ENCODE peak calls at places on chromosome 17, in five cellular contexts. N is heart left ventricle, R is neural progenitor cell, H is adipocyte, G is trophoblast cell. W is an unnamed sample. For H3K36me3 and H3K9me3, the result is how much of the 10 kb centered on the place peaks cover.

GRCh38 chr17:32494621-32495346 is 8.0 kb downstream of the CDK5R1 start:
- DNase-seq in G (no peak), H (no peak), N (no peak), R (no peak), W (peak)

GRCh38 chr17:13597723-13598347 is 3.9 kb downstream of the HS3ST3A1 start:
- DNase-seq in H (peak), G (peak), R (peak), N (peak), W (no peak)

GRCh38 chr17:41894791-41895331 is 23.9 kb downstream of the ACLY start:
- DNase-seq in N (no peak), G (peak), R (no peak), H (peak), W (peak)

GRCh38 chr17:67049025-67049739 is 4.8 kb downstream of the CACNG1 start:
- DNase-seq in G (no peak), H (no peak), N (no peak), R (no peak), W (no peak)

GRCh38 chr17:14760719-14761425 is 460.0 kb downstream of the HS3ST3B1 start:
- DNase-seq in N (no peak), R (no peak), G (peak), H (no peak), W (no peak)

GRCh38 chr17:61401280-61402072 is 1.8 kb downstream of the TBX2 start:
- DNase-seq in R (peak), H (peak), N (no peak), G (no peak), W (peak)

GRCh38 chr17:72591500-72592241 is 470.9 kb downstream of the SOX9 start:
- DNase-seq in G (no peak), R (peak), N (no peak), H (peak), W (peak)

GRCh38 chr17:1060991-1061390 is 64.1 kb downstream of the TIMM22 start:
- DNase-seq in N (peak), H (peak), G (peak), R (no peak), W (peak)

GRCh38 chr17:51764387-51764971 is 394.0 kb downstream of the CA10 start:
- DNase-seq in G (peak), H (peak), R (peak), N (peak), W (peak)

GRCh38 chr17:18248300-18248731 is 10.2 kb downstream of the FLII start:
- DNase-seq in G (peak), R (peak), N (peak), H (peak), W (peak)

GRCh38 chr17:45262516-45263476 is 902 bp upstream of the SPATA32 start:
- DNase-seq in N (peak), R (no peak), H (no peak), G (no peak), W (peak)

GRCh38 chr17:45265823-45266222 is 3.9 kb upstream of the SPATA32 start:
- DNase-seq in N (no peak), H (peak), G (no peak), R (no peak), W (peak)

GRCh38 chr17:45263477-45263860 is 1.6 kb upstream of the SPATA32 start:
- DNase-seq in N (no peak), R (no peak), H (no peak), G (no peak), W (no peak)

GRCh38 chr17:45264988-45265387 is 3.1 kb upstream of the SPATA32 start:
- DNase-seq in N (no peak), G (no peak), R (no peak), H (no peak), W (no peak)

DNA sequence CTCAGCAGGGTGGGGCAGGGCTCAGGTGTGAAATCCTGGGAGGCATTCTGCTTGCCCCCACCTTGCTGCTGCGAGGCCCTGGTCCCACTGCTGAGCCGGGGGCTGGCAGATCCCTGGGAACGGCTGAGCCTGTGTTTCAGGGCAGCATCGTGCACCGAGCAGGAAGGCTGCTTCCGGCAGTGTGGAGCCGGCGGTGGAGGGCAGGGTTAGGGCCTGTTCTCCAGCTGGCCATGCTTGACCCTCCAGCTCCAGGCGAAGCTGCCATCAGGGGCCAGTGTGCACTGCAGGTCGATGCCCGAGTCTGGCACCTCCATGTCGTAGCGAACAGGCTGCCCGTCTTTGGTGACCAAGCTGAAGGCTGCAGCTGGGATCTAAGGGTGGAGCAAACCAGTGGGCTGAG is 2.5 kb upstream of the SPATA32 start:
- DNase-seq in G (no peak), H (no peak), N (no peak), R (no peak), W (no peak)
- H3K36me3 ChIP-seq in G (under half), H (under half), N (half or more), R (under half), W (half or more)

GRCh38 chr17:53217311-53217710 is 605.4 kb upstream of the KIF2B start:
- DNase-seq in N (no peak), H (no peak), G (no peak), R (no peak), W (no peak)

GRCh38 chr17:53219821-53220220 is 602.9 kb upstream of the KIF2B start:
- DNase-seq in H (no peak), R (no peak), N (no peak), G (no peak), W (no peak)

DNA sequence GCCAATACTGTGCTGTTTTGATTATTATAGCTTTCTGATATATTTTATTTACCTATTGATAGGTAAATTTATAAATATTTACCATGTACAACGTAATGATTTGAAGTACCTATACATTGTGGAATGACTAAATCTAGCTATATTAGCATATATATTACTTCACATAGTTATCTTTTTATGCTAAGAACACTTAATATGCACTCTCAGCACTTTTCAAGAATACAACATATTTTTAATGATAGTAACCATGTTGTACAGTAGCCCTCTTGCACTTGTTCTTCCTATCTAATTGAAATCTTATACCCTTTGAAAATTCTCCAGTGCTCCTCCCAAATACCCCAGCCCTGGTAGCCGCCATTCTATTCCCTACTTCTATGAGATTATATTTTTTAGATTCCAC is 604.0 kb upstream of the KIF2B start:
- DNase-seq in N (no peak), R (no peak), G (no peak), H (no peak), W (no peak)
- H3K9me3 ChIP-seq in N (under half), R (under half), G (under half), H (under half), W (under half)

GRCh38 chr17:45824901-45825492 is 19.7 kb upstream of the SPPL2C start:
- DNase-seq in H (no peak), N (no peak), R (peak), G (no peak), W (no peak)
- H3K4me3 ChIP-seq in H (no peak), N (no peak), R (no peak), G (peak), W (no peak)

GRCh38 chr17:58352843-58353719 is 1.1 kb upstream of the SUPT4H1 start:
- DNase-seq in H (peak), N (peak), R (peak), G (no peak), W (no peak)

GRCh38 chr17:58351182-58351581 is 819 bp downstream of the SUPT4H1 start:
- DNase-seq in G (no peak), N (no peak), H (no peak), R (no peak), W (no peak)

GRCh38 chr17:58354541-58355216 is 2.7 kb upstream of the SUPT4H1 start:
- DNase-seq in R (no peak), G (no peak), N (no peak), H (no peak), W (no peak)

GRCh38 chr17:58352018-58352842 is at the start of gene SUPT4H1:
- DNase-seq in H (peak), R (peak), N (peak), G (peak), W (peak)

GRCh38 chr17:58351710-58352017 is 337 bp downstream of the SUPT4H1 start:
- DNase-seq in N (no peak), H (no peak), G (no peak), R (no peak), W (no peak)
- H3K36me3 ChIP-seq in N (under half), H (under half), G (under half), R (under half), W (under half)

GRCh38 chr17:8924595-8924994 is 40.9 kb downstream of the PIK3R5 start:
- DNase-seq in N (no peak), G (no peak), R (no peak), H (no peak), W (no peak)

GRCh38 chr17:8925808-8926207 is 39.7 kb downstream of the PIK3R5 start:
- DNase-seq in N (no peak), H (no peak), R (no peak), G (no peak), W (no peak)

GRCh38 chr17:8925141-8925540 is 40.4 kb downstream of the PIK3R5 start:
- DNase-seq in R (no peak), G (no peak), N (no peak), H (no peak), W (no peak)

GRCh38 chr17:8930664-8931063 is 34.8 kb downstream of the PIK3R5 start:
- DNase-seq in R (no peak), H (no peak), G (no peak), N (no peak), W (no peak)

DNA sequence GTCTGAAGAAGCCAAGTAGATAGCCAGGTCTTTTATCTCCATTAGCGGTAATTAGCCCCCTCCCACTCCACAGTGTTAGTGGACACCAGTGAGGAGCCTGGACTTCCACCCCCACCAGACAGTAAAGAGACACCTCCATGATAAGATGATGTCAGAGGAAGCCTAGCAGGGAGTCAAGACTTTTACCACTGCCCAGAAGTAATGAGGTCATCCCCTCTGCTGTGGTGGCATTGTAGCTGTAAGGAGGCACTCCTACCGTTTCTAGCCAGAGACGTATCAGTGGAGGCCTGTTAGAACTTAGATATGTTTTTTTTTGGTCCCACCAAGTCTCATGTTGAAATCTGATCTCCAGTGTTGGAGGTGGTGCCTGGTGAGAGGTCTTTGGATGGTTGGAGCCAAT is 38.1 kb downstream of the PIK3R5 start:
- DNase-seq in N (no peak), H (no peak), R (no peak), G (no peak), W (no peak)
- H3K9me3 ChIP-seq in N (under half), H (half or more), R (under half), G (under half), W (under half)

GRCh38 chr17:77645441-77646430 is 312.8 kb upstream of the TNRC6C start:
- DNase-seq in R (peak), H (peak), N (no peak), G (no peak), W (no peak)
- H3K4me3 ChIP-seq in R (no peak), H (no peak), N (peak), G (no peak), W (no peak)

GRCh38 chr17:30449480-30449879 is 27.7 kb upstream of the GOSR1 start:
- DNase-seq in N (no peak), R (no peak), H (no peak), G (no peak), W (no peak)
- H3K36me3 ChIP-seq in N (half or more), R (under half), H (under half), G (under half), W (under half)

GRCh38 chr17:8928347-8928746 is 37.2 kb downstream of the PIK3R5 start:
- DNase-seq in H (no peak), G (no peak), N (no peak), R (no peak), W (no peak)
- H3K9me3 ChIP-seq in H (half or more), G (under half), N (under half), R (under half), W (under half)

DNA sequence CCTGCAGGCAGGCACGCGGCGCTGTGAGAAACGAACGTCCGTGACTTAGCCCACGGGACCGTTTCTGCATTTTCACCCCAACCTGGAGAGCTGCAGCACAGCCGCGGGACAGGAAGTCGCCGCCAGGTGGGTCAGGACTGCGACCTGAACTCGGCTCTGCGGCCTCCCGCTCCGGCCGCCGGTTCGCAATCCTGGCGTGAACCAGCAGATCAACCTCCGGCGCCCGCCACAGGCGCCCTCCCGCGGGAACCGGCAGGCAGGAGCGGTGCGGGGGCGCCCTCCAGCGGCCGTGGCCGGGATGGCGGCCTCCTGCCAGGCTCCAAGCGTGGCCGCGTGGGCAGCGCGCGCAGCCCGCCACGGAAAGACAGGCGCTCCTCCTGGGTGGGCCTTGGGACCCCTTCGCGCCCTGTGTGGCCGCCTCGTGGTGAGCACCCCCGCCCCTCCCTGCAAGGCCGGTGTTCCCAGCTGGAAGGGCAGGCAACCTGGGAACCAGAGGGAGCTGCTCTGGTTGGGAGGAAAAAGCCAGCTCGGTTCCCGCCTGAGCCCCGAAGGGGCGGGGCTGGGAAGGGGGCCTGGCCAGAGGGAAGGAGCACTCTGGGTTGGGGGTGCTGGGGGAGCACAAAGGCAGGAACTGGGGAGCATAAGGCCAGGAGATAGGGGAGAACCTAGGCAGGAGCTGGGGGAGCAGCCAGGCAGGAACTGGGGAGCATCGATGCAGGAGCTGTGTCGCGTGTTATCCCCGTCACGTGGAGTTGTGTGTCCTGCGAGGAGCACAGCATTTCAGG is 28.2 kb downstream of the ACTG1 start:
- DNase-seq in N (peak), G (peak), R (peak), H (peak), W (peak)
- H3K4me3 ChIP-seq in N (peak), G (peak), R (peak), H (peak), W (peak)

DNA sequence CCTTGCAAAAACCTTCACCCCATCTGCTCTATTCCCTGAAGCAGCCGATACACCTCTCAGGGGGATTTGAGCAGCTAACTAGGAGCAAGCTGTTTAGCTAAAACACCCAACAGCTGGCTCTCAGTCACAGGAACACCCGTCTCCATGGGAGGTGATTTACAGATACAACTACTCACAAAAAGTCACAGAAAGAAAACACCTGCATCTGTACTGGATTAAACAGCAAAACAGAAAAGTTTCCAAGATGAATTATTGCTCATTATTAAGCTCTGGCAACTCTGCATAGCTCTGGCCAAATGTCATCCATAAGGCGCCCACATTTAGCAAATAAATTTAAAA is 22.3 kb downstream of the GJC1 start:
- DNase-seq in R (no peak), N (no peak), H (no peak), G (no peak), W (no peak)
- H3K36me3 ChIP-seq in R (under half), N (under half), H (under half), G (under half), W (under half)